ENCODE peak calls at places on chromosome 20, in seven cellular contexts. K, A, I, L, X, G and P are unnamed samples.
A peak's percentile ranks its signal among the peaks of the same experiment; 100 is the strongest.

GRCh38 chr20:47055699-47056369 is 161.2 kb downstream of the EYA2 start:
- DNase-seq in A (no peak), L (no peak), I (peak; percentile 47), X (peak; percentile 51), G (no peak), K (no peak), P (no peak)

GRCh38 chr20:52439385-52439784 is 247.8 kb upstream of the ZFP64 start:
- DNase-seq in X (no peak), A (no peak), I (no peak), L (no peak), K (no peak), G (no peak), P (no peak)

GRCh38 chr20:5039255-5039657 is 37.9 kb upstream of the SLC23A2 start:
- DNase-seq in X (no peak), G (no peak), L (peak; percentile 80), I (no peak), A (no peak), K (no peak), P (no peak)

GRCh38 chr20:50628326-50628725 is 63.0 kb downstream of the RIPOR3 start:
- DNase-seq in K (no peak), I (no peak), A (no peak), L (no peak), X (no peak), G (no peak), P (no peak)

GRCh38 chr20:33675127-33675954 is 1.1 kb upstream of the NECAB3 start:
- DNase-seq in L (no peak), A (no peak), I (peak; percentile 50), G (no peak), X (no peak), K (no peak), P (no peak)

GRCh38 chr20:57959018-57959417 is 249.2 kb upstream of the PMEPA1 start:
- DNase-seq in L (no peak), G (no peak), A (peak; percentile 85), I (peak; percentile 38), K (no peak), X (peak; percentile 24), P (no peak)

GRCh38 chr20:57432874-57433491 is 41.8 kb downstream of the RBM38 start:
- DNase-seq in I (peak; percentile 46), G (no peak), A (no peak), X (no peak), K (peak; percentile 97), L (peak; percentile 95), P (no peak)

GRCh38 chr20:57856658-57857057 is 146.8 kb upstream of the PMEPA1 start:
- DNase-seq in A (peak; percentile 2), G (no peak), I (no peak), X (no peak), L (no peak), K (no peak), P (no peak)

GRCh38 chr20:10319855-10320254 is 101.2 kb downstream of the SNAP25 start:
- DNase-seq in X (no peak), I (no peak), G (peak; percentile 32), K (no peak), L (no peak), A (no peak), P (no peak)

GRCh38 chr20:51377132-51377531 is 165.4 kb downstream of the NFATC2 start:
- DNase-seq in G (no peak), A (no peak), L (peak; percentile 25), X (no peak), I (no peak), K (no peak), P (no peak)

GRCh38 chr20:62062661-62063600 is 2.8 kb downstream of the TAF4 start:
- DNase-seq in K (no peak), I (no peak), G (peak; percentile 15), L (peak; percentile 76), A (no peak), X (no peak), P (no peak)

GRCh38 chr20:58017237-58017969 is 211.1 kb downstream of the ANKRD60 start:
- DNase-seq in G (peak; percentile 81), K (no peak), X (peak; percentile 73), L (peak; percentile 72), I (peak; percentile 96), A (no peak), P (peak; percentile 59)

GRCh38 chr20:25077610-25078169 is 4.3 kb downstream of the VSX1 start:
- DNase-seq in A (peak; percentile 82), I (peak; percentile 59), K (peak; percentile 86), X (peak; percentile 67), L (peak; percentile 82), G (peak; percentile 35), P (no peak)

GRCh38 chr20:60035-60918 is 27.2 kb upstream of the DEFB125 start:
- DNase-seq in L (no peak), A (no peak), K (no peak), G (no peak), X (no peak), I (peak; percentile 2), P (no peak)

GRCh38 chr20:59596690-59597089 is 7.7 kb upstream of the PHACTR3 start:
- DNase-seq in L (no peak), A (no peak), K (no peak), X (no peak), I (no peak), G (no peak), P (no peak)

GRCh38 chr20:57450419-57450818 is 59.2 kb downstream of the RBM38 start:
- DNase-seq in G (no peak), K (peak; percentile 98), A (no peak), X (peak; percentile 63), I (peak; percentile 56), L (peak; percentile 94), P (no peak)

GRCh38 chr20:2037296-2037914 is 43.5 kb upstream of the PDYN start:
- DNase-seq in G (no peak), A (no peak), I (no peak), X (no peak), L (no peak), K (no peak), P (no peak)

GRCh38 chr20:1664911-1665310 is 7.3 kb upstream of the SIRPG start:
- DNase-seq in X (no peak), G (no peak), K (peak; percentile 48), L (peak; percentile 84), A (no peak), I (no peak), P (no peak)

GRCh38 chr20:21151791-21152190 is 25.9 kb downstream of the KIZ start:
- DNase-seq in K (no peak), L (no peak), X (no peak), G (no peak), I (no peak), A (no peak), P (no peak)

GRCh38 chr20:62956387-62957135 is 4.1 kb downstream of the SLC17A9 start:
- DNase-seq in L (peak; percentile 71), K (no peak), A (no peak), X (no peak), I (no peak), G (no peak), P (no peak)

GRCh38 chr20:48956052-48956451 is 34.5 kb downstream of the ARFGEF2 start:
- DNase-seq in I (no peak), K (no peak), G (no peak), L (no peak), A (no peak), X (no peak), P (no peak)

GRCh38 chr20:46588532-46589509 is 38.4 kb upstream of the OCSTAMP start:
- DNase-seq in K (no peak), A (no peak), I (no peak), G (no peak), X (no peak), L (no peak), P (no peak)

GRCh38 chr20:50309280-50309763 is 118.7 kb downstream of the CEBPB start:
- DNase-seq in I (peak; percentile 53), A (no peak), L (peak; percentile 4), X (no peak), K (no peak), G (no peak), P (no peak)

GRCh38 chr20:19935842-19936241 is 81.3 kb upstream of the NAA20 start:
- DNase-seq in G (no peak), X (no peak), A (no peak), K (no peak), I (no peak), L (no peak), P (no peak)

GRCh38 chr20:9038791-9039190 is 30.1 kb upstream of the PLCB4 start:
- DNase-seq in G (no peak), X (peak; percentile 40), A (no peak), I (peak; percentile 57), K (no peak), L (no peak), P (peak; percentile 34)